ENCODE peak calls at places on chromosomes 13 and 19, in ten cellular contexts. One of them, this sample, is unnamed.

GRCh38 chr13:33224686-33225085 is 60.9 kb downstream of the STARD13 start:
- DNase-seq in suprapubic skin: no peak
- DNase-seq in body of pancreas: no peak
- DNase-seq in Peyer's patch: no peak
- DNase-seq in IMR-90: peak; percentile 60
- DNase-seq in A549: no peak
- DNase-seq in adrenal gland: no peak
- DNase-seq in heart left ventricle: no peak
- DNase-seq in K562: no peak
- DNase-seq in ovary: no peak
- DNase-seq in this sample: no peak

GRCh38 chr19:29450306-29450705 is 75.5 kb upstream of the VSTM2B start:
- DNase-seq in suprapubic skin: no peak
- DNase-seq in body of pancreas: no peak
- DNase-seq in Peyer's patch: no peak
- DNase-seq in IMR-90: no peak
- DNase-seq in A549: no peak
- DNase-seq in adrenal gland: no peak
- DNase-seq in heart left ventricle: no peak
- DNase-seq in K562: no peak
- DNase-seq in ovary: no peak
- DNase-seq in this sample: no peak

GRCh38 chr19:343941-344624 is 513 bp downstream of the MIER2 start:
- DNase-seq in suprapubic skin: peak; percentile 63
- DNase-seq in body of pancreas: no peak
- DNase-seq in Peyer's patch: no peak
- DNase-seq in IMR-90: no peak
- DNase-seq in A549: no peak
- DNase-seq in adrenal gland: peak; percentile 27
- DNase-seq in heart left ventricle: no peak
- DNase-seq in K562: peak; percentile 93
- DNase-seq in ovary: peak; percentile 56
- DNase-seq in this sample: no peak

GRCh38 chr19:49333426-49334288 is 1.5 kb upstream of the CD37 start:
- DNase-seq in suprapubic skin: no peak
- DNase-seq in body of pancreas: no peak
- DNase-seq in Peyer's patch: no peak
- DNase-seq in IMR-90: peak; percentile 40
- DNase-seq in A549: no peak
- DNase-seq in adrenal gland: no peak
- DNase-seq in heart left ventricle: no peak
- DNase-seq in K562: no peak
- DNase-seq in ovary: no peak
- DNase-seq in this sample: peak; percentile 83

GRCh38 chr19:11224429-11224828 is 15.0 kb upstream of the ANGPTL8 start:
- DNase-seq in suprapubic skin: no peak
- DNase-seq in body of pancreas: no peak
- DNase-seq in Peyer's patch: no peak
- DNase-seq in IMR-90: no peak
- DNase-seq in A549: no peak
- DNase-seq in adrenal gland: no peak
- DNase-seq in heart left ventricle: no peak
- DNase-seq in K562: no peak
- DNase-seq in ovary: no peak
- DNase-seq in this sample: no peak

GRCh38 chr19:11382898-11383705 is 1.0 kb downstream of the EPOR start:
- DNase-seq in suprapubic skin: peak; percentile 75
- DNase-seq in body of pancreas: peak; percentile 58
- DNase-seq in Peyer's patch: peak; percentile 64
- DNase-seq in IMR-90: no peak
- DNase-seq in A549: peak; percentile 79
- DNase-seq in adrenal gland: peak; percentile 75
- DNase-seq in heart left ventricle: peak; percentile 51
- DNase-seq in K562: peak; percentile 89
- DNase-seq in ovary: no peak
- DNase-seq in this sample: no peak

GRCh38 chr13:46575321-46575721 is 22.4 kb downstream of the LRCH1 start:
- DNase-seq in suprapubic skin: no peak
- DNase-seq in body of pancreas: no peak
- DNase-seq in Peyer's patch: no peak
- DNase-seq in IMR-90: peak; percentile 89
- DNase-seq in A549: no peak
- DNase-seq in adrenal gland: no peak
- DNase-seq in heart left ventricle: no peak
- DNase-seq in K562: no peak
- DNase-seq in ovary: no peak
- DNase-seq in this sample: no peak

GRCh38 chr13:113880651-113881611 is 17.1 kb upstream of the GAS6 start:
- DNase-seq in suprapubic skin: peak; percentile 44
- DNase-seq in body of pancreas: no peak
- DNase-seq in Peyer's patch: no peak
- DNase-seq in IMR-90: no peak
- DNase-seq in A549: no peak
- DNase-seq in adrenal gland: peak; percentile 19
- DNase-seq in heart left ventricle: peak; percentile 41
- DNase-seq in K562: no peak
- DNase-seq in ovary: no peak
- DNase-seq in this sample: peak; percentile 14

GRCh38 chr13:19864339-19865309 is 1.2 kb upstream of the ZMYM5 start:
- DNase-seq in suprapubic skin: peak; percentile 86
- DNase-seq in body of pancreas: peak; percentile 72
- DNase-seq in Peyer's patch: peak; percentile 79
- DNase-seq in IMR-90: peak; percentile 9
- DNase-seq in A549: peak; percentile 83
- DNase-seq in adrenal gland: peak; percentile 67
- DNase-seq in heart left ventricle: peak; percentile 68
- DNase-seq in K562: peak; percentile 37
- DNase-seq in ovary: peak; percentile 72
- DNase-seq in this sample: peak; percentile 76

GRCh38 chr19:8512115-8512967 is 1.6 kb downstream of the ZNF414 start:
- DNase-seq in suprapubic skin: no peak
- DNase-seq in body of pancreas: no peak
- DNase-seq in Peyer's patch: no peak
- DNase-seq in IMR-90: no peak
- DNase-seq in A549: peak; percentile 72
- DNase-seq in adrenal gland: no peak
- DNase-seq in heart left ventricle: peak; percentile 39
- DNase-seq in K562: peak; percentile 92
- DNase-seq in ovary: peak; percentile 45
- DNase-seq in this sample: no peak

GRCh38 chr19:1154731-1155351 is 19.2 kb downstream of the SBNO2 start:
- DNase-seq in suprapubic skin: peak; percentile 95
- DNase-seq in body of pancreas: peak; percentile 82
- DNase-seq in Peyer's patch: peak; percentile 84
- DNase-seq in IMR-90: peak; percentile 86
- DNase-seq in A549: peak; percentile 84
- DNase-seq in adrenal gland: peak; percentile 86
- DNase-seq in heart left ventricle: peak; percentile 94
- DNase-seq in K562: no peak
- DNase-seq in ovary: peak; percentile 83
- DNase-seq in this sample: peak; percentile 98

GRCh38 chr13:103540394-103540793 is 474.2 kb upstream of the SLC10A2 start:
- DNase-seq in suprapubic skin: no peak
- DNase-seq in body of pancreas: no peak
- DNase-seq in Peyer's patch: no peak
- DNase-seq in IMR-90: no peak
- DNase-seq in A549: no peak
- DNase-seq in adrenal gland: no peak
- DNase-seq in heart left ventricle: no peak
- DNase-seq in K562: no peak
- DNase-seq in ovary: no peak
- DNase-seq in this sample: no peak

GRCh38 chr19:11020982-11021759 is 60.3 kb downstream of the SMARCA4 start:
- DNase-seq in suprapubic skin: no peak
- DNase-seq in body of pancreas: no peak
- DNase-seq in Peyer's patch: no peak
- DNase-seq in IMR-90: no peak
- DNase-seq in A549: no peak
- DNase-seq in adrenal gland: peak; percentile 75
- DNase-seq in heart left ventricle: no peak
- DNase-seq in K562: no peak
- DNase-seq in ovary: no peak
- DNase-seq in this sample: no peak

GRCh38 chr13:19713186-19713965 is 69.4 kb downstream of the PSPC1 start:
- DNase-seq in suprapubic skin: no peak
- DNase-seq in body of pancreas: no peak
- DNase-seq in Peyer's patch: no peak
- DNase-seq in IMR-90: peak; percentile 85
- DNase-seq in A549: no peak
- DNase-seq in adrenal gland: no peak
- DNase-seq in heart left ventricle: no peak
- DNase-seq in K562: peak; percentile 26
- DNase-seq in ovary: no peak
- DNase-seq in this sample: no peak

GRCh38 chr19:55301459-55302331 is 17.9 kb downstream of the BRSK1 start:
- DNase-seq in suprapubic skin: peak; percentile 92
- DNase-seq in body of pancreas: peak; percentile 88
- DNase-seq in Peyer's patch: peak; percentile 90
- DNase-seq in IMR-90: peak; percentile 62
- DNase-seq in A549: peak; percentile 82
- DNase-seq in adrenal gland: peak; percentile 89
- DNase-seq in heart left ventricle: peak; percentile 90
- DNase-seq in K562: peak; percentile 99
- DNase-seq in ovary: peak; percentile 91
- DNase-seq in this sample: peak; percentile 97
- TF ChIP-seq POLR2A in suprapubic skin: no peak
- TF ChIP-seq POLR2A in body of pancreas: no peak
- TF ChIP-seq POLR2A in Peyer's patch: no peak
- TF ChIP-seq POLR2A in IMR-90: no peak
- TF ChIP-seq POLR2A in A549: peak; percentile 56
- TF ChIP-seq POLR2A in adrenal gland: no peak
- TF ChIP-seq POLR2A in heart left ventricle: no peak
- TF ChIP-seq POLR2A in K562: peak; percentile 61
- TF ChIP-seq POLR2A in ovary: no peak
- TF ChIP-seq POLR2A in this sample: no peak

GRCh38 chr19:51509823-51510660 is 8.4 kb upstream of the SIGLEC12 start:
- DNase-seq in suprapubic skin: no peak
- DNase-seq in body of pancreas: no peak
- DNase-seq in Peyer's patch: no peak
- DNase-seq in IMR-90: no peak
- DNase-seq in A549: no peak
- DNase-seq in adrenal gland: no peak
- DNase-seq in heart left ventricle: no peak
- DNase-seq in K562: peak; percentile 66
- DNase-seq in ovary: no peak
- DNase-seq in this sample: no peak

GRCh38 chr19:51508059-51508733 is 6.6 kb upstream of the SIGLEC12 start:
- DNase-seq in suprapubic skin: no peak
- DNase-seq in body of pancreas: no peak
- DNase-seq in Peyer's patch: no peak
- DNase-seq in IMR-90: no peak
- DNase-seq in A549: no peak
- DNase-seq in adrenal gland: no peak
- DNase-seq in heart left ventricle: no peak
- DNase-seq in K562: peak; percentile 96
- DNase-seq in ovary: no peak
- DNase-seq in this sample: no peak

GRCh38 chr19:51514866-51515481 is 13.4 kb upstream of the SIGLEC12 start:
- DNase-seq in suprapubic skin: no peak
- DNase-seq in body of pancreas: peak; percentile 19
- DNase-seq in Peyer's patch: no peak
- DNase-seq in IMR-90: peak; percentile 48
- DNase-seq in A549: peak; percentile 63
- DNase-seq in adrenal gland: no peak
- DNase-seq in heart left ventricle: no peak
- DNase-seq in K562: peak; percentile 74
- DNase-seq in ovary: no peak
- DNase-seq in this sample: no peak

GRCh38 chr19:51513968-51514367 is 12.4 kb upstream of the SIGLEC12 start:
- DNase-seq in suprapubic skin: no peak
- DNase-seq in body of pancreas: no peak
- DNase-seq in Peyer's patch: no peak
- DNase-seq in IMR-90: no peak
- DNase-seq in A549: no peak
- DNase-seq in adrenal gland: no peak
- DNase-seq in heart left ventricle: no peak
- DNase-seq in K562: no peak
- DNase-seq in ovary: no peak
- DNase-seq in this sample: no peak

DNA sequence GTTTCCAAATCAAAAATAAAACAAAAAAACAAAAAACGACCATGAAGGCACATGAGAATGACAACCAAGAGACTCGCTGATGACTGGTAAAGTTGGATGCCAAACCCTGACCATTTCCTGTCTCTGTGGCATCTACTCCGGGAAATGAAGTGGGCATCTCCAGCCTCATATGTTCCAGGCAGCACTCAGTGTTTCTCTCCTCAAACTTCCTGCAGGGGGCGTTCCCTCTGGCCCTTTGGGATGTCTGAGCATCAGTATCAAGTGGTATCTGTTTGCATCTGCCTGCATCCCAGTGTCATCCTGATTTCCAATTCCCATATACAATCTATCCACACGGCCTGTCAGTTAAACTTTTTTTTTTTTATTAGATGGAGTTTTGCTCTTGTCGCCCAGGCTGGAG is 9.8 kb upstream of the SIGLEC12 start:
- DNase-seq in suprapubic skin: no peak
- DNase-seq in body of pancreas: no peak
- DNase-seq in Peyer's patch: no peak
- DNase-seq in IMR-90: no peak
- DNase-seq in A549: peak; percentile 19
- DNase-seq in adrenal gland: no peak
- DNase-seq in heart left ventricle: no peak
- DNase-seq in K562: peak; percentile 34
- DNase-seq in ovary: no peak
- DNase-seq in this sample: no peak
- TF ChIP-seq CTCF in suprapubic skin: no peak
- TF ChIP-seq CTCF in body of pancreas: no peak
- TF ChIP-seq CTCF in Peyer's patch: no peak
- TF ChIP-seq CTCF in IMR-90: no peak
- TF ChIP-seq CTCF in A549: no peak
- TF ChIP-seq CTCF in adrenal gland: no peak
- TF ChIP-seq CTCF in heart left ventricle: no peak
- TF ChIP-seq CTCF in K562: peak; percentile 52
- TF ChIP-seq CTCF in ovary: no peak
- TF ChIP-seq CTCF in this sample: no peak

GRCh38 chr13:80036845-80037504 is 304.0 kb downstream of the SPRY2 start:
- DNase-seq in suprapubic skin: no peak
- DNase-seq in body of pancreas: peak; percentile 39
- DNase-seq in Peyer's patch: no peak
- DNase-seq in IMR-90: no peak
- DNase-seq in A549: no peak
- DNase-seq in adrenal gland: peak; percentile 18
- DNase-seq in heart left ventricle: no peak
- DNase-seq in K562: no peak
- DNase-seq in ovary: no peak
- DNase-seq in this sample: no peak
- TF ChIP-seq POLR2A in suprapubic skin: no peak
- TF ChIP-seq POLR2A in body of pancreas: no peak
- TF ChIP-seq POLR2A in Peyer's patch: no peak
- TF ChIP-seq POLR2A in IMR-90: no peak
- TF ChIP-seq POLR2A in A549: no peak
- TF ChIP-seq POLR2A in adrenal gland: no peak
- TF ChIP-seq POLR2A in heart left ventricle: no peak
- TF ChIP-seq POLR2A in K562: no peak
- TF ChIP-seq POLR2A in ovary: no peak
- TF ChIP-seq POLR2A in this sample: no peak

DNA sequence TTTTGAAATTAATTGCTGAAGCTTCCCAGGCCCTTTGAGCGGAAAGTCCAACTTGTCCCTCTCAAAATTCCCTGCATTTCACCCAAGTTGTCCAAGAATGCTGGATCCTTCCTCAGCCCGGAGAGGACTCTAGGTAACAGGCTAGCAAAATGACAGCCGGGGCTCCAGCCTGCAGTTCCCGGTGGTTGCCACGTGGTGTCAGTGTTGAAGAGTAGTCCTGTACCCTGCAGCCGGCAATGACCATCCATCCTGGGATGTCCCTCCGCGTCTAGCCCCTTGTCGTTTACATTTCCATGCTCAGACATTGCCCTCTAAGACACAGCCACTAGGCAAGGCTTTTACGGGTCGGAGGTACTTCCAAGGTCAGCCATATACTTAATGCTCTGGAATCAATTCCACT is 31.4 kb upstream of the MTIF3 start:
- DNase-seq in suprapubic skin: no peak
- DNase-seq in body of pancreas: peak; percentile 27
- DNase-seq in Peyer's patch: peak; percentile 61
- DNase-seq in IMR-90: peak; percentile 10
- DNase-seq in A549: peak; percentile 51
- DNase-seq in adrenal gland: peak; percentile 23
- DNase-seq in heart left ventricle: no peak
- DNase-seq in K562: peak; percentile 63
- DNase-seq in ovary: peak; percentile 21
- DNase-seq in this sample: no peak
- TF ChIP-seq CTCF in suprapubic skin: peak; percentile 45
- TF ChIP-seq CTCF in body of pancreas: peak; percentile 49
- TF ChIP-seq CTCF in Peyer's patch: no peak
- TF ChIP-seq CTCF in IMR-90: peak; percentile 51
- TF ChIP-seq CTCF in A549: no peak
- TF ChIP-seq CTCF in adrenal gland: peak; percentile 36
- TF ChIP-seq CTCF in heart left ventricle: peak; percentile 38
- TF ChIP-seq CTCF in K562: peak; percentile 66
- TF ChIP-seq CTCF in ovary: no peak
- TF ChIP-seq CTCF in this sample: no peak